ENCODE peak calls at places on chromosomes 4 and X, in eight cellular contexts. K is GM13977, M is psoas muscle, T is upper lobe of left lung, Y is ascending aorta, L is neural crest cell, P is progenitor cell of endocrine pancreas, S is A549. H is an unnamed sample.

GRCh38 chr4:73776363-73776762 is 36.0 kb downstream of the CXCL8 start:
- DNase-seq in K (no peak), M (no peak), T (no peak), Y (peak), L (no peak), P (no peak), S (peak), H (no peak)

GRCh38 chr4:123120473-123120872 is 198.1 kb upstream of the NUDT6 start:
- DNase-seq in K (no peak), M (no peak), T (no peak), Y (no peak), L (no peak), P (no peak), S (peak), H (no peak)

GRCh38 chr4:67131224-67131623 is 414.1 kb downstream of the CENPC start:
- DNase-seq in K (peak), M (no peak), T (no peak), Y (no peak), L (no peak), P (no peak), S (no peak), H (no peak)

GRCh38 chrX:7068939-7069367 is 78.6 kb upstream of the STS start:
- DNase-seq in K (no peak), M (no peak), T (no peak), Y (no peak), L (no peak), P (no peak), S (no peak), H (no peak)

GRCh38 chrX:137565921-137566745 is at the start of gene ZIC3:
- DNase-seq in K (no peak), M (peak), T (peak), Y (peak), L (peak), P (peak), S (no peak), H (no peak)

GRCh38 chrX:10103023-10103422 is 53.8 kb upstream of the CLCN4 start:
- DNase-seq in K (no peak), M (no peak), T (no peak), Y (no peak), L (no peak), P (no peak), S (no peak), H (no peak)

GRCh38 chrX:149762696-149763614 is 10.9 kb upstream of the HSFX1 start:
- DNase-seq in K (no peak), M (no peak), T (no peak), Y (peak), L (no peak), P (no peak), S (no peak), H (no peak)

GRCh38 chr4:110654254-110654635 is 31.4 kb upstream of the PITX2 start:
- DNase-seq in K (no peak), M (no peak), T (no peak), Y (no peak), L (no peak), P (no peak), S (no peak), H (no peak)

GRCh38 chr4:26144526-26145167 is 176.2 kb upstream of the RBPJ start:
- DNase-seq in K (no peak), M (no peak), T (no peak), Y (no peak), L (no peak), P (no peak), S (no peak), H (no peak)

GRCh38 chr4:8038083-8038482 is 98.4 kb upstream of the AFAP1 start:
- DNase-seq in K (no peak), M (no peak), T (no peak), Y (no peak), L (no peak), P (no peak), S (no peak), H (no peak)

GRCh38 chrX:102968216-102968615 is 31.1 kb downstream of the RAB40AL start:
- DNase-seq in K (no peak), M (no peak), T (no peak), Y (no peak), L (no peak), P (no peak), S (no peak), H (no peak)

GRCh38 chr4:10456270-10457254 is 664 bp downstream of the ZNF518B start:
- DNase-seq in K (peak), M (peak), T (no peak), Y (peak), L (peak), P (peak), S (peak), H (no peak)

GRCh38 chr4:87209696-87210095 is 10.7 kb downstream of the KLHL8 start:
- DNase-seq in K (peak), M (peak), T (no peak), Y (peak), L (no peak), P (no peak), S (no peak), H (no peak)

GRCh38 chrX:1169198-1169597 is 43.3 kb downstream of the CRLF2 start:
- DNase-seq in K (no peak), M (no peak), T (no peak), Y (no peak), L (no peak), P (no peak), S (no peak), H (no peak)

GRCh38 chr4:145694929-145695328 is 15.0 kb downstream of the C4orf51 start:
- DNase-seq in K (no peak), M (no peak), T (no peak), Y (no peak), L (no peak), P (no peak), S (no peak), H (no peak)

GRCh38 chrX:133685806-133686205 is 270.5 kb upstream of the GPC4 start:
- DNase-seq in K (no peak), M (no peak), T (no peak), Y (no peak), L (no peak), P (no peak), S (no peak), H (no peak)

GRCh38 chr4:54541426-54542118 is 116.2 kb upstream of the KIT start:
- DNase-seq in K (no peak), M (no peak), T (no peak), Y (no peak), L (no peak), P (no peak), S (no peak), H (no peak)

GRCh38 chrX:63434665-63435064 is 83.5 kb upstream of the SPIN4 start:
- DNase-seq in K (no peak), M (no peak), T (no peak), Y (no peak), L (no peak), P (no peak), S (peak), H (no peak)

GRCh38 chrX:36898301-36898700 is 109.9 kb upstream of the FAM47C start:
- DNase-seq in K (peak), M (no peak), T (no peak), Y (no peak), L (no peak), P (no peak), S (peak), H (no peak)

DNA sequence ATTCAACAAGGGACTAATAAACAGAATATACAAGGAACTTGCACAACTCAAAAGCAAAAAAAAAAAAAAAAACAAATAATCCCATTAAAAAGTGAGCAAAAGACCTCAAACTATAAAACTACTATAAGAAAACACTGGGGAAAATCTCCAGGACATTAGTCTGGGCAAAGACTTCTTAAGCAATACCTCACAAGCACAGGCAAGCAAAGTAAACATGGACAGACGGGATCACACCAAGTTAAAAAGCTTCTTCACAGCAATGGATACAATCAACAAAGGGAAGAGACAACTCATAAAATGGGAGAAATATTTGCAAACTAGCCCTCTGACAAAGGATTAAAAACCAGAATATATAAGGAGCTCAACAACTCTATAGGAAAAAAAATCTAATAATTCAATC is 17.1 kb upstream of the BMP15 start:
- DNase-seq in K (no peak), M (no peak), T (no peak), Y (no peak), L (no peak), P (no peak), S (no peak), H (no peak)
- TF ChIP-seq CTCF in K (no peak), M (no peak), T (no peak), Y (no peak), L (no peak), P (no peak), S (no peak), H (no peak)

GRCh38 chr4:29079260-29079659 is 1640.9 kb upstream of the PCDH7 start:
- DNase-seq in K (no peak), M (no peak), T (no peak), Y (no peak), L (no peak), P (no peak), S (no peak), H (no peak)

GRCh38 chr4:29082684-29083083 is 1637.5 kb upstream of the PCDH7 start:
- DNase-seq in K (no peak), M (no peak), T (no peak), Y (no peak), L (no peak), P (no peak), S (no peak), H (no peak)

GRCh38 chr4:29085748-29086147 is 1634.4 kb upstream of the PCDH7 start:
- DNase-seq in K (no peak), M (no peak), T (no peak), Y (no peak), L (no peak), P (no peak), S (no peak), H (no peak)

DNA sequence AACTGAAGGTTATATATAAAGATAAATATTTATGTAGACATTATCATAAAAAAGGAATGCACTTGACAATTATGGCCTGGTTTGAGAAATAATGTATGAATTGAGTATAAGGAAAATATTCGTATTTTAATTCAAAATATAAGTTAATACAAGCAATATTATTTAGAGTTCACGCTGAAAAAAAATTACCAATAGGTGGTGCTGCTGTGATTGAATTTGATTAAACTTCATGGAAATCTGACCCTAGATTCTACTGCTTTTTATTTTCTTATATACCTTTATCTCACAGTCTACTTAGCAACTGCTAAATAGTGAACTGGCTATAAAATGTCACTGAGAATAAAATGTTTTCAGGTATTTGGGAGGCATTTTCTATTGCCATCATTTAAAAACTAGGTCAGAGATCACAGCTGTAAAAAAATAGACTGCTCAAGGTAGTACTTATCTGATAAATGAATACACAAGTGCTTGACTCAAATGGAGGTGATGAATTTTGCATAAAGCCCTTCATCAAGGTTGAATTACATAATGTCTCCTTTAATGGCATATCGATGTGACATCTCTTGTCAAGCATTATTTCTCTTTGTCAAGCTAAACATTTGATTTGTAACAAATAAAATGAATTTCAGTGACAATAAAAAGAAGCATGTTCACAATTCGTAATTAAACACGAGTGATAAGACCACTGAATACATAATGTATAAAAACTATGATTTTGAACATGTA is 1638.8 kb upstream of the PCDH7 start:
- DNase-seq in K (no peak), M (no peak), T (no peak), Y (no peak), L (no peak), P (no peak), S (no peak), H (no peak)
- TF ChIP-seq CTCF in K (no peak), M (no peak), T (no peak), Y (no peak), L (peak), P (no peak), S (no peak), H (no peak)

DNA sequence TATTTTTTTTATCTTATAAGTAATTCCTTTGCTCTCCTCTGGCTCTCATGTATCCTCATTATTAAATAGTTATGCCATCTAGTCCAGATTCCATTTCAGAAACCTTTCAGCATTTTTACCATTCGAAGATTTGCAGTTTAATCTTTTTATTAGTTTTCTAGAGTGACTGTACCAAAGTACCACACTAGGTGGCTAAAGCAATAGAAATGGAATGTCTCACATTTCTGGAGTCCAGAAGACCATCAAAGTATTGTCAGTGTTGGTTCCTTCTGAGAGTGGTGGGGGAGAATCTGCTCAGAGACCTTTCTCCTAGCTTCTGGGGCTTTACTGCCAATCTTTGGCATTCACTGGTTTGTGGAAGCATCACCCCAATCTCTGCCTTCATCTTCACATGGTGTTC is 3.7 kb upstream of the PNMA3 start:
- DNase-seq in K (no peak), M (no peak), T (no peak), Y (no peak), L (no peak), P (no peak), S (no peak), H (no peak)
- TF ChIP-seq CTCF in K (no peak), M (no peak), T (no peak), Y (no peak), L (peak), P (no peak), S (no peak), H (no peak)

GRCh38 chr4:113878718-113879117 is 100.7 kb downstream of the ARSJ start:
- DNase-seq in K (no peak), M (no peak), T (no peak), Y (no peak), L (peak), P (peak), S (peak), H (no peak)
- TF ChIP-seq CTCF in K (no peak), M (no peak), T (no peak), Y (no peak), L (peak), P (peak), S (peak), H (no peak)

GRCh38 chrX:26958261-26958660 is 504.9 kb downstream of the PPP4R3C start:
- DNase-seq in K (no peak), M (no peak), T (no peak), Y (no peak), L (no peak), P (no peak), S (no peak), H (no peak)
- TF ChIP-seq CTCF in K (no peak), M (no peak), T (no peak), Y (no peak), L (no peak), P (no peak), S (no peak), H (no peak)

H was measured in omental fat pad.